ENCODE peak calls at places on chromosomes 4 and X, in four cellular contexts. B, F, I and U are unnamed samples.

GRCh38 chr4:157020882-157021281 is 49.3 kb upstream of the PDGFC start:
- DNase-seq in F (no peak), I (no peak), B (no peak), U (no peak)

GRCh38 chr4:37780444-37781133 is 45.9 kb upstream of the PGM2 start:
- DNase-seq in F (peak), I (no peak), B (no peak), U (no peak)

GRCh38 chrX:3699841-3700381 is 13.5 kb downstream of the PRKX start:
- DNase-seq in F (no peak), I (no peak), B (no peak), U (peak)

GRCh38 chr4:75995727-75996126 is 5.0 kb upstream of the SDAD1 start:
- DNase-seq in I (peak), F (no peak), B (no peak), U (peak)

GRCh38 chr4:24793219-24794005 is 2.0 kb upstream of the SOD3 start:
- DNase-seq in F (no peak), B (no peak), I (peak), U (peak)

GRCh38 chr4:10981611-10982010 is 297.0 kb upstream of the CLNK start:
- DNase-seq in F (no peak), B (no peak), I (no peak), U (no peak)

GRCh38 chr4:150425161-150425560 is 156.8 kb upstream of the MAB21L2 start:
- DNase-seq in I (no peak), F (no peak), B (no peak), U (no peak)

GRCh38 chr4:2809610-2810180 is 16.8 kb downstream of the SH3BP2 start:
- DNase-seq in F (no peak), I (no peak), B (no peak), U (no peak)

GRCh38 chr4:15702941-15703403 is at the start of gene BST1:
- DNase-seq in B (no peak), F (peak), I (no peak), U (no peak)

GRCh38 chrX:151704023-151704663 is 8.9 kb downstream of the PRRG3 start:
- DNase-seq in B (no peak), F (no peak), I (no peak), U (no peak)

GRCh38 chr4:156321203-156321602 is 367.5 kb upstream of the CTSO start:
- DNase-seq in I (no peak), B (no peak), F (no peak), U (peak)

GRCh38 chr4:2811830-2812599 is 19.1 kb downstream of the SH3BP2 start:
- DNase-seq in I (peak), F (peak), B (no peak), U (peak)

GRCh38 chr4:168337550-168337940 is 19.0 kb upstream of the DDX60 start:
- DNase-seq in F (no peak), B (no peak), I (no peak), U (peak)